ENCODE peak calls at places on chromosomes 3 and 15, in seven cellular contexts. One of them, this sample, is unnamed.

GRCh38 chr15:51536965-51537574 is 85.5 kb downstream of the DMXL2 start:
- DNase-seq in lung microvascular endothelial cell: peak
- DNase-seq in MG63: no peak
- DNase-seq in stimulated activated CD4-positive, alpha-beta T cell treated with anti-CD3 and anti-CD28 coated beads, Interleukin-1b, Interleukin-23, amount 100 ng/mL, for 4 hours: no peak
- DNase-seq in skeletal muscle cell: peak
- DNase-seq in choroid plexus epithelial cell: peak
- DNase-seq in M059J: peak
- DNase-seq in this sample: peak

GRCh38 chr15:68252925-68253534 is 23.5 kb upstream of the CLN6 start:
- DNase-seq in MG63: peak
- DNase-seq in choroid plexus epithelial cell: peak
- DNase-seq in skeletal muscle cell: peak
- DNase-seq in M059J: peak
- DNase-seq in lung microvascular endothelial cell: peak
- DNase-seq in stimulated activated CD4-positive, alpha-beta T cell treated with anti-CD3 and anti-CD28 coated beads, Interleukin-1b, Interleukin-23, amount 100 ng/mL, for 4 hours: no peak
- DNase-seq in this sample: peak

GRCh38 chr3:187918081-187918644 is 172.9 kb upstream of the BCL6 start:
- DNase-seq in skeletal muscle cell: no peak
- DNase-seq in MG63: no peak
- DNase-seq in stimulated activated CD4-positive, alpha-beta T cell treated with anti-CD3 and anti-CD28 coated beads, Interleukin-1b, Interleukin-23, amount 100 ng/mL, for 4 hours: no peak
- DNase-seq in M059J: no peak
- DNase-seq in lung microvascular endothelial cell: no peak
- DNase-seq in choroid plexus epithelial cell: no peak
- DNase-seq in this sample: no peak

GRCh38 chr3:154148541-154148940 is 27.4 kb downstream of the ARHGEF26 start:
- DNase-seq in stimulated activated CD4-positive, alpha-beta T cell treated with anti-CD3 and anti-CD28 coated beads, Interleukin-1b, Interleukin-23, amount 100 ng/mL, for 4 hours: no peak
- DNase-seq in MG63: no peak
- DNase-seq in skeletal muscle cell: no peak
- DNase-seq in M059J: peak
- DNase-seq in choroid plexus epithelial cell: peak
- DNase-seq in lung microvascular endothelial cell: no peak
- DNase-seq in this sample: no peak

GRCh38 chr3:30282052-30282708 is 324.2 kb upstream of the TGFBR2 start:
- DNase-seq in lung microvascular endothelial cell: no peak
- DNase-seq in skeletal muscle cell: peak
- DNase-seq in choroid plexus epithelial cell: peak
- DNase-seq in stimulated activated CD4-positive, alpha-beta T cell treated with anti-CD3 and anti-CD28 coated beads, Interleukin-1b, Interleukin-23, amount 100 ng/mL, for 4 hours: no peak
- DNase-seq in MG63: peak
- DNase-seq in M059J: peak
- DNase-seq in this sample: peak

GRCh38 chr3:189298469-189299375 is 127.0 kb downstream of the TPRG1 start:
- DNase-seq in stimulated activated CD4-positive, alpha-beta T cell treated with anti-CD3 and anti-CD28 coated beads, Interleukin-1b, Interleukin-23, amount 100 ng/mL, for 4 hours: no peak
- DNase-seq in lung microvascular endothelial cell: no peak
- DNase-seq in MG63: no peak
- DNase-seq in skeletal muscle cell: no peak
- DNase-seq in M059J: peak
- DNase-seq in choroid plexus epithelial cell: peak
- DNase-seq in this sample: no peak

GRCh38 chr3:50008931-50009330 is 69.0 kb downstream of the RBM6 start:
- DNase-seq in skeletal muscle cell: peak
- DNase-seq in lung microvascular endothelial cell: no peak
- DNase-seq in MG63: peak
- DNase-seq in M059J: peak
- DNase-seq in choroid plexus epithelial cell: peak
- DNase-seq in stimulated activated CD4-positive, alpha-beta T cell treated with anti-CD3 and anti-CD28 coated beads, Interleukin-1b, Interleukin-23, amount 100 ng/mL, for 4 hours: no peak
- DNase-seq in this sample: peak

GRCh38 chr15:23484870-23485269 is 37.8 kb upstream of the GOLGA6L2 start:
- DNase-seq in M059J: no peak
- DNase-seq in MG63: peak
- DNase-seq in choroid plexus epithelial cell: no peak
- DNase-seq in lung microvascular endothelial cell: no peak
- DNase-seq in skeletal muscle cell: no peak
- DNase-seq in stimulated activated CD4-positive, alpha-beta T cell treated with anti-CD3 and anti-CD28 coated beads, Interleukin-1b, Interleukin-23, amount 100 ng/mL, for 4 hours: no peak
- DNase-seq in this sample: no peak

GRCh38 chr15:58189148-58189811 is 51.1 kb downstream of the AQP9 start:
- DNase-seq in skeletal muscle cell: no peak
- DNase-seq in lung microvascular endothelial cell: no peak
- DNase-seq in choroid plexus epithelial cell: no peak
- DNase-seq in MG63: no peak
- DNase-seq in stimulated activated CD4-positive, alpha-beta T cell treated with anti-CD3 and anti-CD28 coated beads, Interleukin-1b, Interleukin-23, amount 100 ng/mL, for 4 hours: no peak
- DNase-seq in M059J: no peak
- DNase-seq in this sample: no peak

GRCh38 chr3:31170932-31171670 is 276.6 kb upstream of the GADL1 start:
- DNase-seq in lung microvascular endothelial cell: no peak
- DNase-seq in choroid plexus epithelial cell: peak
- DNase-seq in M059J: peak
- DNase-seq in stimulated activated CD4-positive, alpha-beta T cell treated with anti-CD3 and anti-CD28 coated beads, Interleukin-1b, Interleukin-23, amount 100 ng/mL, for 4 hours: no peak
- DNase-seq in MG63: no peak
- DNase-seq in skeletal muscle cell: peak
- DNase-seq in this sample: peak

GRCh38 chr3:10768995-10769394 is 47.0 kb upstream of the SLC6A11 start:
- DNase-seq in lung microvascular endothelial cell: no peak
- DNase-seq in M059J: no peak
- DNase-seq in choroid plexus epithelial cell: no peak
- DNase-seq in MG63: no peak
- DNase-seq in stimulated activated CD4-positive, alpha-beta T cell treated with anti-CD3 and anti-CD28 coated beads, Interleukin-1b, Interleukin-23, amount 100 ng/mL, for 4 hours: no peak
- DNase-seq in skeletal muscle cell: no peak
- DNase-seq in this sample: no peak

GRCh38 chr3:14875411-14876175 is 56.8 kb downstream of the FGD5 start:
- DNase-seq in choroid plexus epithelial cell: no peak
- DNase-seq in MG63: no peak
- DNase-seq in stimulated activated CD4-positive, alpha-beta T cell treated with anti-CD3 and anti-CD28 coated beads, Interleukin-1b, Interleukin-23, amount 100 ng/mL, for 4 hours: no peak
- DNase-seq in M059J: no peak
- DNase-seq in lung microvascular endothelial cell: no peak
- DNase-seq in skeletal muscle cell: no peak
- DNase-seq in this sample: no peak

GRCh38 chr3:83913381-83913780 is 1045.4 kb upstream of the CADM2 start:
- DNase-seq in choroid plexus epithelial cell: no peak
- DNase-seq in lung microvascular endothelial cell: no peak
- DNase-seq in MG63: no peak
- DNase-seq in stimulated activated CD4-positive, alpha-beta T cell treated with anti-CD3 and anti-CD28 coated beads, Interleukin-1b, Interleukin-23, amount 100 ng/mL, for 4 hours: no peak
- DNase-seq in skeletal muscle cell: no peak
- DNase-seq in M059J: no peak
- DNase-seq in this sample: no peak

GRCh38 chr3:133673746-133674145 is 12.0 kb upstream of the TOPBP1 start:
- DNase-seq in skeletal muscle cell: no peak
- DNase-seq in M059J: no peak
- DNase-seq in choroid plexus epithelial cell: no peak
- DNase-seq in MG63: no peak
- DNase-seq in stimulated activated CD4-positive, alpha-beta T cell treated with anti-CD3 and anti-CD28 coated beads, Interleukin-1b, Interleukin-23, amount 100 ng/mL, for 4 hours: no peak
- DNase-seq in lung microvascular endothelial cell: no peak
- DNase-seq in this sample: no peak

GRCh38 chr15:52208306-52208946 is 17.2 kb upstream of the GNB5 start:
- DNase-seq in M059J: peak
- DNase-seq in lung microvascular endothelial cell: peak
- DNase-seq in skeletal muscle cell: peak
- DNase-seq in stimulated activated CD4-positive, alpha-beta T cell treated with anti-CD3 and anti-CD28 coated beads, Interleukin-1b, Interleukin-23, amount 100 ng/mL, for 4 hours: peak
- DNase-seq in MG63: peak
- DNase-seq in choroid plexus epithelial cell: peak
- DNase-seq in this sample: peak

GRCh38 chr15:85716261-85716660 is 78.5 kb downstream of the KLHL25 start:
- DNase-seq in M059J: no peak
- DNase-seq in lung microvascular endothelial cell: no peak
- DNase-seq in choroid plexus epithelial cell: no peak
- DNase-seq in stimulated activated CD4-positive, alpha-beta T cell treated with anti-CD3 and anti-CD28 coated beads, Interleukin-1b, Interleukin-23, amount 100 ng/mL, for 4 hours: no peak
- DNase-seq in skeletal muscle cell: no peak
- DNase-seq in MG63: no peak
- DNase-seq in this sample: no peak

GRCh38 chr15:99732711-99733267 is 448 bp downstream of the LYSMD4 start:
- DNase-seq in MG63: peak
- DNase-seq in M059J: peak
- DNase-seq in skeletal muscle cell: no peak
- DNase-seq in choroid plexus epithelial cell: no peak
- DNase-seq in stimulated activated CD4-positive, alpha-beta T cell treated with anti-CD3 and anti-CD28 coated beads, Interleukin-1b, Interleukin-23, amount 100 ng/mL, for 4 hours: no peak
- DNase-seq in lung microvascular endothelial cell: peak
- DNase-seq in this sample: no peak

GRCh38 chr15:77457619-77458265 is 37.1 kb downstream of the HMG20A start:
- DNase-seq in stimulated activated CD4-positive, alpha-beta T cell treated with anti-CD3 and anti-CD28 coated beads, Interleukin-1b, Interleukin-23, amount 100 ng/mL, for 4 hours: no peak
- DNase-seq in MG63: no peak
- DNase-seq in lung microvascular endothelial cell: peak
- DNase-seq in skeletal muscle cell: no peak
- DNase-seq in M059J: peak
- DNase-seq in choroid plexus epithelial cell: peak
- DNase-seq in this sample: peak

GRCh38 chr15:73899197-73900128 is 26.1 kb downstream of the TBC1D21 start:
- DNase-seq in choroid plexus epithelial cell: peak
- DNase-seq in stimulated activated CD4-positive, alpha-beta T cell treated with anti-CD3 and anti-CD28 coated beads, Interleukin-1b, Interleukin-23, amount 100 ng/mL, for 4 hours: no peak
- DNase-seq in M059J: peak
- DNase-seq in MG63: peak
- DNase-seq in skeletal muscle cell: no peak
- DNase-seq in lung microvascular endothelial cell: no peak
- DNase-seq in this sample: peak

This sample was measured in fibroblast of villous mesenchyme.